ENCODE peak calls at places on chromosomes 4 and X, in five cellular contexts. X, Q, M, O and D are unnamed samples.
A peak's percentile ranks its signal among the peaks of the same experiment; 100 is the strongest.

GRCh38 chr4:186487726-186488125 is 67.6 kb downstream of the MTNR1A start:
- DNase-seq in Q (no peak), O (no peak), M (no peak), X (no peak), D (no peak)

GRCh38 chrX:41779058-41779564 is 55.1 kb downstream of the GPR82 start:
- DNase-seq in X (peak; percentile 85), M (peak; percentile 41), Q (no peak), O (no peak), D (no peak)

GRCh38 chrX:38260231-38260630 is 39.6 kb upstream of the SRPX start:
- DNase-seq in O (peak; percentile 0), Q (no peak), X (peak; percentile 11), M (peak; percentile 42), D (peak; percentile 35)

GRCh38 chr4:76712564-76712963 is 185.4 kb downstream of the SOWAHB start:
- DNase-seq in M (no peak), O (no peak), X (no peak), Q (no peak), D (no peak)

GRCh38 chr4:15562114-15562513 is 92.4 kb downstream of the CC2D2A start:
- DNase-seq in M (no peak), Q (no peak), O (no peak), X (peak; percentile 37), D (no peak)

GRCh38 chrX:44943007-44943406 is 70.0 kb downstream of the KDM6A start:
- DNase-seq in O (no peak), M (no peak), Q (no peak), X (no peak), D (no peak)

GRCh38 chr4:37541956-37542355 is 144.2 kb downstream of the RELL1 start:
- DNase-seq in O (no peak), M (no peak), Q (no peak), X (no peak), D (no peak)

GRCh38 chr4:71211748-71212147 is 127.1 kb upstream of the SLC4A4 start:
- DNase-seq in O (no peak), X (no peak), Q (no peak), M (peak; percentile 36), D (no peak)

GRCh38 chrX:47540754-47541538 is 20.1 kb upstream of the ARAF start:
- DNase-seq in O (peak; percentile 56), M (peak; percentile 94), Q (peak; percentile 49), X (peak; percentile 92), D (peak; percentile 86)

GRCh38 chrX:15911729-15912550 is 57.3 kb upstream of the AP1S2 start:
- DNase-seq in X (no peak), M (no peak), Q (no peak), O (no peak), D (no peak)

GRCh38 chrX:15909605-15910004 is 55.0 kb upstream of the AP1S2 start:
- DNase-seq in X (no peak), M (no peak), O (no peak), Q (no peak), D (peak; percentile 70)

GRCh38 chrX:15913161-15913560 is 58.5 kb upstream of the AP1S2 start:
- DNase-seq in O (no peak), X (no peak), Q (no peak), M (no peak), D (no peak)

GRCh38 chrX:15906544-15906943 is 51.9 kb upstream of the AP1S2 start:
- DNase-seq in O (no peak), M (peak; percentile 7), X (peak; percentile 5), Q (no peak), D (no peak)

GRCh38 chrX:15908891-15909290 is 54.3 kb upstream of the AP1S2 start:
- DNase-seq in M (no peak), Q (no peak), O (no peak), X (no peak), D (no peak)
- H2BK120ac ChIP-seq in M (no peak overlapping the region), Q (peak overlapping the region; percentile 69), O (no peak overlapping the region), X (no peak overlapping the region), D (no peak overlapping the region)

DNA sequence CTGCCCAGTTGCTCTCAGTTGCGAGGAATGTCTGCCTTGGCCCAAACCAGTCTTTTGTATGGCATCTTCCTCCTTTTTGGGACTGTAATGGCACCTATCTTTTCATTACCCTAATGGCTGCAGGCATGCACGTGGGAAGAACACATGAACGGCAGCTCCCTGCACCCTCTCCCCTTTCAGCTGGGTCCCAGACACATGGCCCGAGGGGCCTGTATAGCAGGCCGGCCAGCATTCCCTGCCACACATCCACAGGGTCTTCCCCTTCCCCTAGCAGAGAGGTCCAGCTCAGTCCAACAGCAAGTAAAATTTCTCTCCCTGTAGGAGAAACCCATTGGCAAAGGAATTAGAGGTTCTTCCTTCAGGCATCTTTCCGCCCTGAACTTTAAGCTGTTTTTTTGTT is 829.1 kb upstream of the AGA start:
- DNase-seq in O (no peak), Q (no peak), M (no peak), X (no peak), D (no peak)
- H4K91ac ChIP-seq in O (no peak overlapping the region), Q (no peak overlapping the region), M (no peak overlapping the region), X (no peak overlapping the region), D (no peak overlapping the region)

GRCh38 chrX:49868739-49869138 is 10.5 kb upstream of the USP27X start:
- DNase-seq in Q (no peak), M (no peak), O (no peak), X (no peak), D (no peak)
- H2BK15ac ChIP-seq in Q (no peak overlapping the region), M (no peak overlapping the region), O (no peak overlapping the region), X (no peak overlapping the region), D (no peak overlapping the region)

DNA sequence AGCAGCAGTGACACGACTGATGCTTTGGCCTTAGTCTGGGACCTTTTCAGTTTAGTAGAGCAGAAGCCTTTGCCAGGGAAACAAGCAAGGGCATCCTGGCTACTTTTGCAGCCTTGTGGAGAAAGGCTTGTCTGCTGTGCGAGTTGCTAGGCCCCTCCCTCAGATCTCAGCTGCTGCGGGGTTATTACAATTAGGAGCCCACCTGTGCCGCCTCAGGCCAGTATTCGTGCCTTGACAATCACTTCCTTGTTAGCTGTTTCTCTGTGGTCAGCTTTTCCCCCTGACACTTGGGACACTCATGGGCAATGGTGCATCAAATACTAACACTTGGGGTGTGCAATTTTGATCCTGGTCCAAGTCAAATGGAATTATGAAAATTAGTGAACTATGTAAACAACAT is 67.9 kb downstream of the SH2D1A start:
- DNase-seq in O (no peak), Q (no peak), M (no peak), X (no peak), D (no peak)
- H2BK120ac ChIP-seq in O (no peak overlapping the region), Q (no peak overlapping the region), M (no peak overlapping the region), X (no peak overlapping the region), D (no peak overlapping the region)

DNA sequence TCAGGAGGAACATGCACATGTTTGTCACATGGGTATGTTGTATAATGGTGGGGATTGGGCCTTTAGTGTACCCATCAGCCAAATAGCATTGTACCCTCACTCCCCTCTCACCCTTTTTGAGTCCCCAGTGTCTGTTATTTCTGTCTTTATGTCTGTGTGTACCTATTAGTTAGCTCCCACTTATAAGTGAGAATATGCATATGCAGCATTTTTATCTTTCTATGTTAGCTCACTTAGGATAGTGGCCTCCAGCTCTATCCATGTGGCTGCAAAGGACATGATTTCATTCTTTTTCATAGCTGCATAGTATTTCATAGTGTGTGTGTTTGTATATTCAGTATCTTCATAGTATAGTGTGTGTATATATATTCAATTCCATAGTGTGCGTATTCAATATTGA is 64.6 kb downstream of the DCLK2 start:
- DNase-seq in M (no peak), Q (no peak), X (no peak), O (no peak), D (no peak)
- H4K91ac ChIP-seq in M (no peak overlapping the region), Q (no peak overlapping the region), X (no peak overlapping the region), O (no peak overlapping the region), D (no peak overlapping the region)

GRCh38 chr4:123396294-123397275 is at the start of gene SPRY1:
- DNase-seq in O (peak; percentile 85), X (peak; percentile 88), Q (peak; percentile 60), M (peak; percentile 95), D (peak; percentile 93)
- H2BK15ac ChIP-seq in O (peak within 1 kb of the TSS; percentile 0), X (peak within 1 kb of the TSS; percentile 75), Q (no peak within 1 kb of the TSS), M (peak within 1 kb of the TSS; percentile 84), D (no peak within 1 kb of the TSS)

GRCh38 chr4:140152015-140152703 is 1.8 kb downstream of the MAML3 start:
- DNase-seq in X (no peak), Q (no peak), M (peak; percentile 24), O (peak; percentile 43), D (no peak)

GRCh38 chr4:140152760-140153418 is 1.1 kb downstream of the MAML3 start:
- DNase-seq in O (peak; percentile 33), M (peak; percentile 64), Q (no peak), X (peak; percentile 44), D (peak; percentile 50)

GRCh38 chr4:140154572-140154891 is 548 bp upstream of the MAML3 start:
- DNase-seq in Q (no peak), M (no peak), O (no peak), X (no peak), D (no peak)

GRCh38 chr4:140153744-140154571 is at the start of gene MAML3:
- DNase-seq in Q (peak; percentile 47), X (peak; percentile 96), M (peak; percentile 98), O (peak; percentile 93), D (peak; percentile 89)

GRCh38 chr4:140153419-140153743 is 603 bp downstream of the MAML3 start:
- DNase-seq in X (no peak), O (no peak), M (no peak), Q (no peak), D (no peak)
- H2BK120ac ChIP-seq in X (peak overlapping the region; percentile 79), O (peak overlapping the region; percentile 93), M (peak overlapping the region; percentile 71), Q (no peak overlapping the region), D (no peak overlapping the region)

DNA sequence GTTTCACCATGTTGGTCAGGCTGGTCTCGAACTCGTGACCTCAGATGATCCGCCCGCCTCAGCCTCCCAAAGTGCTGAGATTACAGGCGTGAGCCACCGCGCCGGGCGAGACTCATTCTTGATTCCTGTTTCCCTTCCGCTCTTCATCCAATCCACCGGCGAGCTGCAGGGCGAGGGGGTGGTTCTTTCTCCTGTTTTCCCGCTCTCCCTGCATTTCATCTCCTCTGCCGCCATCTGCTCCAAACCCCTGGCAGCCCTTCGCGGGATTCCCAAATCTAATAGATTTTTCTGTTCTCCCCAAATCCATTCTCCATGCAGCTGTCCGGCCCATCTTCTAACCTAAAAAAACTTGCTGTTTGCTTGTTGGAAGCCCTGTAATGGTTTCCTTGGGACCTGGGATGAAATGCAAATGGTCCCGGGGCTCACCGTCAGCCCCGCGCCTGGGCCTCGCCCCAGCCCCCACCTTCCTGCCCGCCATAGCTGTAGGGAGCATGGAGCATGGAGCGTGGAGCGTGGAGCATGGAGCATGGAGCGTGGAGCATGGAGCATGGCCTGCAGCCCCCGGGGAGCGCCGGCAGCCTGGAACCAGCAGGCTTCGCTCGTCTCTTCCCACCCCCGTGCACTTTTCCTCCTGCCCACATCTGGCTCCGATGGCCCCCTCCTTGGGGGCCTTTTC is 1.1 kb downstream of the ZFP42 start:
- DNase-seq in X (no peak), M (no peak), Q (no peak), O (no peak), D (peak; percentile 80)
- H4K91ac ChIP-seq in X (no peak overlapping the region), M (no peak overlapping the region), Q (peak overlapping the region; percentile 92), O (no peak overlapping the region), D (peak overlapping the region; percentile 94)

DNA sequence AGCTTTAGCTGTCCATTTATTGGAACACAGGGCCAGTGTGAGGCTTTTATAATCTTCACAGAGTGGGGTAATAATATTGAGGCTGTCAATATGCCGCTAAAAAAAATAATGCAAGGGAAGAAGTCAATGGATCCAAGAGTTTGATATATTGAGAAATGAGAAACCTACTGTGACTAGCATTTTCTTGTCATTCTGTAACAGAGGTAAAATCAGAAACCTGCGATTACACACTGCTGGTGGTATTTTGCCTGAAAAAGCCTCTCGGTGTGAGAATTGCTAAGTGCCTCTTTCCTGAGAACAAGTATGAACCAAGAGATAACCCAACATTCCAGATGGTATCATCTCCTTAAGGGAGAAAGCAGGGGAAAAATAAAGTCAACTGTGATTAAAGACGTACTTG is 2.6 kb upstream of the BANK1 start:
- DNase-seq in M (no peak), O (no peak), X (no peak), Q (no peak), D (no peak)
- H2BK15ac ChIP-seq in M (no peak overlapping the region), O (no peak overlapping the region), X (no peak overlapping the region), Q (no peak overlapping the region), D (no peak overlapping the region)